ENCODE peak calls at places on chromosomes 7 and 10, in five cellular contexts. One of them, this sample, is unnamed.

GRCh38 chr7:126993626-126994213 is 259.0 kb downstream of the GRM8 start:
- DNase-seq in midbrain: no peak
- DNase-seq in epithelial cell of esophagus: no peak
- DNase-seq in stimulated activated CD8-positive, alpha-beta memory T cell treated with anti-CD3 and anti-CD28 coated beads, Interleukin-7, amount 100 ng/mL, for 1 hour: no peak
- DNase-seq in activated CD4-positive, CD25-positive, alpha-beta regulatory T cell treated with anti-CD3 and anti-CD28 coated beads, Interleukin-2, amount 50 U/mL, for 72 hours: no peak
- DNase-seq in this sample: no peak

GRCh38 chr10:8049874-8050560 is 4.5 kb upstream of the GATA3 start:
- DNase-seq in stimulated activated CD8-positive, alpha-beta memory T cell treated with anti-CD3 and anti-CD28 coated beads, Interleukin-7, amount 100 ng/mL, for 1 hour: no peak
- DNase-seq in epithelial cell of esophagus: peak
- DNase-seq in midbrain: no peak
- DNase-seq in activated CD4-positive, CD25-positive, alpha-beta regulatory T cell treated with anti-CD3 and anti-CD28 coated beads, Interleukin-2, amount 50 U/mL, for 72 hours: no peak
- DNase-seq in this sample: no peak

GRCh38 chr7:193538-194256 is 1.3 kb downstream of the FAM20C start:
- DNase-seq in stimulated activated CD8-positive, alpha-beta memory T cell treated with anti-CD3 and anti-CD28 coated beads, Interleukin-7, amount 100 ng/mL, for 1 hour: no peak
- DNase-seq in midbrain: peak
- DNase-seq in epithelial cell of esophagus: peak
- DNase-seq in activated CD4-positive, CD25-positive, alpha-beta regulatory T cell treated with anti-CD3 and anti-CD28 coated beads, Interleukin-2, amount 50 U/mL, for 72 hours: no peak
- DNase-seq in this sample: no peak

GRCh38 chr10:98349508-98349922 is 65.5 kb downstream of the PYROXD2 start:
- DNase-seq in activated CD4-positive, CD25-positive, alpha-beta regulatory T cell treated with anti-CD3 and anti-CD28 coated beads, Interleukin-2, amount 50 U/mL, for 72 hours: no peak
- DNase-seq in midbrain: no peak
- DNase-seq in epithelial cell of esophagus: no peak
- DNase-seq in stimulated activated CD8-positive, alpha-beta memory T cell treated with anti-CD3 and anti-CD28 coated beads, Interleukin-7, amount 100 ng/mL, for 1 hour: no peak
- DNase-seq in this sample: no peak

GRCh38 chr7:155789001-155789725 is 23.1 kb downstream of the SHH start:
- DNase-seq in epithelial cell of esophagus: peak
- DNase-seq in stimulated activated CD8-positive, alpha-beta memory T cell treated with anti-CD3 and anti-CD28 coated beads, Interleukin-7, amount 100 ng/mL, for 1 hour: no peak
- DNase-seq in activated CD4-positive, CD25-positive, alpha-beta regulatory T cell treated with anti-CD3 and anti-CD28 coated beads, Interleukin-2, amount 50 U/mL, for 72 hours: no peak
- DNase-seq in midbrain: peak
- DNase-seq in this sample: no peak

GRCh38 chr7:131276736-131277135 is 50.9 kb upstream of the MKLN1 start:
- DNase-seq in epithelial cell of esophagus: no peak
- DNase-seq in activated CD4-positive, CD25-positive, alpha-beta regulatory T cell treated with anti-CD3 and anti-CD28 coated beads, Interleukin-2, amount 50 U/mL, for 72 hours: no peak
- DNase-seq in midbrain: no peak
- DNase-seq in stimulated activated CD8-positive, alpha-beta memory T cell treated with anti-CD3 and anti-CD28 coated beads, Interleukin-7, amount 100 ng/mL, for 1 hour: no peak
- DNase-seq in this sample: no peak

GRCh38 chr7:140982508-140982907 is 32.2 kb downstream of the MRPS33 start:
- DNase-seq in epithelial cell of esophagus: no peak
- DNase-seq in midbrain: no peak
- DNase-seq in stimulated activated CD8-positive, alpha-beta memory T cell treated with anti-CD3 and anti-CD28 coated beads, Interleukin-7, amount 100 ng/mL, for 1 hour: no peak
- DNase-seq in activated CD4-positive, CD25-positive, alpha-beta regulatory T cell treated with anti-CD3 and anti-CD28 coated beads, Interleukin-2, amount 50 U/mL, for 72 hours: no peak
- DNase-seq in this sample: peak

GRCh38 chr10:24894728-24895127 is 57.7 kb downstream of the PRTFDC1 start:
- DNase-seq in epithelial cell of esophagus: no peak
- DNase-seq in midbrain: no peak
- DNase-seq in activated CD4-positive, CD25-positive, alpha-beta regulatory T cell treated with anti-CD3 and anti-CD28 coated beads, Interleukin-2, amount 50 U/mL, for 72 hours: no peak
- DNase-seq in stimulated activated CD8-positive, alpha-beta memory T cell treated with anti-CD3 and anti-CD28 coated beads, Interleukin-7, amount 100 ng/mL, for 1 hour: no peak
- DNase-seq in this sample: no peak

GRCh38 chr7:18352339-18353255 is 143.0 kb upstream of the HDAC9 start:
- DNase-seq in stimulated activated CD8-positive, alpha-beta memory T cell treated with anti-CD3 and anti-CD28 coated beads, Interleukin-7, amount 100 ng/mL, for 1 hour: no peak
- DNase-seq in midbrain: peak
- DNase-seq in activated CD4-positive, CD25-positive, alpha-beta regulatory T cell treated with anti-CD3 and anti-CD28 coated beads, Interleukin-2, amount 50 U/mL, for 72 hours: no peak
- DNase-seq in epithelial cell of esophagus: peak
- DNase-seq in this sample: peak

GRCh38 chr7:158403013-158403821 is 184.4 kb downstream of the PTPRN2 start:
- DNase-seq in epithelial cell of esophagus: peak
- DNase-seq in stimulated activated CD8-positive, alpha-beta memory T cell treated with anti-CD3 and anti-CD28 coated beads, Interleukin-7, amount 100 ng/mL, for 1 hour: no peak
- DNase-seq in activated CD4-positive, CD25-positive, alpha-beta regulatory T cell treated with anti-CD3 and anti-CD28 coated beads, Interleukin-2, amount 50 U/mL, for 72 hours: no peak
- DNase-seq in midbrain: no peak
- DNase-seq in this sample: no peak

GRCh38 chr7:99919814-99920618 is 686 bp upstream of the TRIM4 start:
- DNase-seq in epithelial cell of esophagus: no peak
- DNase-seq in stimulated activated CD8-positive, alpha-beta memory T cell treated with anti-CD3 and anti-CD28 coated beads, Interleukin-7, amount 100 ng/mL, for 1 hour: no peak
- DNase-seq in midbrain: no peak
- DNase-seq in activated CD4-positive, CD25-positive, alpha-beta regulatory T cell treated with anti-CD3 and anti-CD28 coated beads, Interleukin-2, amount 50 U/mL, for 72 hours: no peak
- DNase-seq in this sample: no peak

GRCh38 chr10:68223535-68224165 is 8.3 kb downstream of the ATOH7 start:
- DNase-seq in midbrain: no peak
- DNase-seq in activated CD4-positive, CD25-positive, alpha-beta regulatory T cell treated with anti-CD3 and anti-CD28 coated beads, Interleukin-2, amount 50 U/mL, for 72 hours: no peak
- DNase-seq in stimulated activated CD8-positive, alpha-beta memory T cell treated with anti-CD3 and anti-CD28 coated beads, Interleukin-7, amount 100 ng/mL, for 1 hour: no peak
- DNase-seq in epithelial cell of esophagus: no peak
- DNase-seq in this sample: no peak

GRCh38 chr10:95397747-95398146 is 106.9 kb upstream of the PDLIM1 start:
- DNase-seq in activated CD4-positive, CD25-positive, alpha-beta regulatory T cell treated with anti-CD3 and anti-CD28 coated beads, Interleukin-2, amount 50 U/mL, for 72 hours: no peak
- DNase-seq in stimulated activated CD8-positive, alpha-beta memory T cell treated with anti-CD3 and anti-CD28 coated beads, Interleukin-7, amount 100 ng/mL, for 1 hour: no peak
- DNase-seq in midbrain: no peak
- DNase-seq in epithelial cell of esophagus: peak
- DNase-seq in this sample: no peak

GRCh38 chr10:329361-330099 is 194.3 kb downstream of the ZMYND11 start:
- DNase-seq in midbrain: peak
- DNase-seq in stimulated activated CD8-positive, alpha-beta memory T cell treated with anti-CD3 and anti-CD28 coated beads, Interleukin-7, amount 100 ng/mL, for 1 hour: no peak
- DNase-seq in activated CD4-positive, CD25-positive, alpha-beta regulatory T cell treated with anti-CD3 and anti-CD28 coated beads, Interleukin-2, amount 50 U/mL, for 72 hours: no peak
- DNase-seq in epithelial cell of esophagus: peak
- DNase-seq in this sample: peak

GRCh38 chr7:19144661-19145428 is at the start of gene FERD3L:
- DNase-seq in activated CD4-positive, CD25-positive, alpha-beta regulatory T cell treated with anti-CD3 and anti-CD28 coated beads, Interleukin-2, amount 50 U/mL, for 72 hours: no peak
- DNase-seq in epithelial cell of esophagus: no peak
- DNase-seq in stimulated activated CD8-positive, alpha-beta memory T cell treated with anti-CD3 and anti-CD28 coated beads, Interleukin-7, amount 100 ng/mL, for 1 hour: no peak
- DNase-seq in midbrain: no peak
- DNase-seq in this sample: no peak

GRCh38 chr10:26790596-26790995 is 70.2 kb downstream of the ABI1 start:
- DNase-seq in epithelial cell of esophagus: peak
- DNase-seq in activated CD4-positive, CD25-positive, alpha-beta regulatory T cell treated with anti-CD3 and anti-CD28 coated beads, Interleukin-2, amount 50 U/mL, for 72 hours: no peak
- DNase-seq in stimulated activated CD8-positive, alpha-beta memory T cell treated with anti-CD3 and anti-CD28 coated beads, Interleukin-7, amount 100 ng/mL, for 1 hour: no peak
- DNase-seq in midbrain: no peak
- DNase-seq in this sample: no peak

GRCh38 chr10:58266826-58267712 is 625 bp downstream of the IPMK start:
- DNase-seq in activated CD4-positive, CD25-positive, alpha-beta regulatory T cell treated with anti-CD3 and anti-CD28 coated beads, Interleukin-2, amount 50 U/mL, for 72 hours: peak
- DNase-seq in epithelial cell of esophagus: peak
- DNase-seq in stimulated activated CD8-positive, alpha-beta memory T cell treated with anti-CD3 and anti-CD28 coated beads, Interleukin-7, amount 100 ng/mL, for 1 hour: no peak
- DNase-seq in midbrain: peak
- DNase-seq in this sample: peak

GRCh38 chr7:151761256-151761655 is 115.7 kb downstream of the PRKAG2 start:
- DNase-seq in activated CD4-positive, CD25-positive, alpha-beta regulatory T cell treated with anti-CD3 and anti-CD28 coated beads, Interleukin-2, amount 50 U/mL, for 72 hours: no peak
- DNase-seq in midbrain: no peak
- DNase-seq in stimulated activated CD8-positive, alpha-beta memory T cell treated with anti-CD3 and anti-CD28 coated beads, Interleukin-7, amount 100 ng/mL, for 1 hour: no peak
- DNase-seq in epithelial cell of esophagus: peak
- DNase-seq in this sample: no peak

GRCh38 chr7:19747740-19748339 is 25.6 kb downstream of the TMEM196 start:
- DNase-seq in midbrain: peak
- DNase-seq in activated CD4-positive, CD25-positive, alpha-beta regulatory T cell treated with anti-CD3 and anti-CD28 coated beads, Interleukin-2, amount 50 U/mL, for 72 hours: no peak
- DNase-seq in epithelial cell of esophagus: peak
- DNase-seq in stimulated activated CD8-positive, alpha-beta memory T cell treated with anti-CD3 and anti-CD28 coated beads, Interleukin-7, amount 100 ng/mL, for 1 hour: no peak
- DNase-seq in this sample: peak

GRCh38 chr10:110561292-110561691 is 6.2 kb upstream of the SMC3 start:
- DNase-seq in activated CD4-positive, CD25-positive, alpha-beta regulatory T cell treated with anti-CD3 and anti-CD28 coated beads, Interleukin-2, amount 50 U/mL, for 72 hours: no peak
- DNase-seq in epithelial cell of esophagus: no peak
- DNase-seq in stimulated activated CD8-positive, alpha-beta memory T cell treated with anti-CD3 and anti-CD28 coated beads, Interleukin-7, amount 100 ng/mL, for 1 hour: no peak
- DNase-seq in midbrain: no peak
- DNase-seq in this sample: no peak

GRCh38 chr7:70812511-70812910 is 319.4 kb upstream of the GALNT17 start:
- DNase-seq in midbrain: no peak
- DNase-seq in activated CD4-positive, CD25-positive, alpha-beta regulatory T cell treated with anti-CD3 and anti-CD28 coated beads, Interleukin-2, amount 50 U/mL, for 72 hours: no peak
- DNase-seq in stimulated activated CD8-positive, alpha-beta memory T cell treated with anti-CD3 and anti-CD28 coated beads, Interleukin-7, amount 100 ng/mL, for 1 hour: no peak
- DNase-seq in epithelial cell of esophagus: no peak
- DNase-seq in this sample: no peak